ENCODE peak calls at places on chromosomes 6 and 20, in five cellular contexts. J is HTR-8/SVneo, C is SK-MEL-5, L is hepatocyte, A is NB4. P is an unnamed sample.

GRCh38 chr6:106223300-106223930 is 102.1 kb downstream of the ATG5 start:
- DNase-seq in J (peak), C (peak), L (peak), A (peak), P (peak)

GRCh38 chr20:34753706-34754461 is 49.7 kb downstream of the TP53INP2 start:
- DNase-seq in J (no peak), C (no peak), L (no peak), A (no peak), P (no peak)

GRCh38 chr20:5433352-5433751 is 116.6 kb upstream of the PROKR2 start:
- DNase-seq in J (no peak), C (no peak), L (no peak), A (no peak), P (no peak)

GRCh38 chr6:50271266-50271665 is 221.5 kb upstream of the DEFB112 start:
- DNase-seq in J (no peak), C (no peak), L (no peak), A (no peak), P (peak)

GRCh38 chr20:59222982-59223610 is 59.5 kb downstream of the ZNF831 start:
- DNase-seq in J (peak), C (peak), L (peak), A (peak), P (no peak)

GRCh38 chr20:10857362-10858070 is 183.7 kb upstream of the JAG1 start:
- DNase-seq in J (no peak), C (no peak), L (peak), A (peak), P (no peak)

GRCh38 chr6:48068326-48069191 is 42.4 kb downstream of the PTCHD4 start:
- DNase-seq in J (no peak), C (no peak), L (peak), A (no peak), P (no peak)

GRCh38 chr6:30263734-30264133 is 50.5 kb upstream of the TRIM26 start:
- DNase-seq in J (peak), C (peak), L (peak), A (no peak), P (peak)

GRCh38 chr20:6764619-6765018 is 2.9 kb upstream of the BMP2 start:
- DNase-seq in J (no peak), C (no peak), L (no peak), A (no peak), P (no peak)

GRCh38 chr6:33962186-33962585 is 158.4 kb upstream of the MLN start:
- DNase-seq in J (no peak), C (no peak), L (no peak), A (no peak), P (no peak)

GRCh38 chr20:35893942-35894341 is 60.4 kb downstream of the SCAND1 start:
- DNase-seq in J (no peak), C (no peak), L (no peak), A (no peak), P (no peak)

GRCh38 chr6:9711313-9711712 is 703.6 kb downstream of the TFAP2A start:
- DNase-seq in J (no peak), C (peak), L (no peak), A (peak), P (peak)